ENCODE peak calls at places on chromosomes 1 and 21, in six cellular contexts. L, D, Y, P, J and A are unnamed samples.
A peak's percentile ranks its signal among the peaks of the same experiment; 100 is the strongest.

GRCh38 chr1:32199717-32200072 is 700 bp upstream of the CCDC28B start:
- DNase-seq in L (peak; percentile 26), D (no peak), Y (no peak), P (no peak), J (no peak), A (no peak)

GRCh38 chr1:174222166-174222949 is 63.0 kb downstream of the RABGAP1L start:
- DNase-seq in L (peak; percentile 82), D (no peak), Y (no peak), P (peak; percentile 76), J (no peak), A (no peak)

GRCh38 chr1:228095161-228095560 is 8.0 kb downstream of the C1orf35 start:
- DNase-seq in L (no peak), D (no peak), Y (no peak), P (no peak), J (no peak), A (no peak)

GRCh38 chr1:151165281-151165737 is 393 bp downstream of the LYSMD1 start:
- DNase-seq in L (peak; percentile 49), D (peak; percentile 66), Y (no peak), P (no peak), J (no peak), A (no peak)

GRCh38 chr1:35931424-35932157 is 686 bp downstream of the AGO3 start:
- DNase-seq in L (peak; percentile 5), D (no peak), Y (peak; percentile 32), P (no peak), J (no peak), A (no peak)

GRCh38 chr21:46184625-46185555 is 631 bp upstream of the SPATC1L start:
- DNase-seq in L (peak; percentile 75), D (peak; percentile 95), Y (peak; percentile 76), P (peak; percentile 76), J (peak; percentile 28), A (peak; percentile 80)

GRCh38 chr1:74697832-74698231 is 24.2 kb upstream of the ERICH3 start:
- DNase-seq in L (no peak), D (no peak), Y (no peak), P (no peak), J (no peak), A (no peak)

GRCh38 chr1:62452951-62453350 is 16.1 kb downstream of the USP1 start:
- DNase-seq in L (peak; percentile 56), D (no peak), Y (no peak), P (peak; percentile 58), J (no peak), A (no peak)

GRCh38 chr1:10380594-10381275 is 18.1 kb upstream of the PGD start:
- DNase-seq in L (peak; percentile 97), D (no peak), Y (no peak), P (peak; percentile 37), J (no peak), A (no peak)

GRCh38 chr1:85316324-85316723 is 39.9 kb upstream of the BCL10 start:
- DNase-seq in L (no peak), D (no peak), Y (no peak), P (no peak), J (no peak), A (no peak)

GRCh38 chr1:109331113-109331512 is 24.3 kb upstream of the MYBPHL start:
- DNase-seq in L (no peak), D (no peak), Y (no peak), P (no peak), J (no peak), A (no peak)

GRCh38 chr1:2050793-2051682 is 827 bp downstream of the PRKCZ start:
- DNase-seq in L (no peak), D (no peak), Y (no peak), P (no peak), J (no peak), A (no peak)

GRCh38 chr1:27650527-27651175 is 15.7 kb upstream of the FGR start:
- DNase-seq in L (peak; percentile 70), D (no peak), Y (no peak), P (no peak), J (no peak), A (no peak)

GRCh38 chr1:33742663-33743062 is 121.2 kb upstream of the HMGB4 start:
- DNase-seq in L (no peak), D (no peak), Y (no peak), P (no peak), J (no peak), A (no peak)

GRCh38 chr1:172443666-172444453 is at the start of gene PIGC:
- DNase-seq in L (peak; percentile 79), D (peak; percentile 72), Y (peak; percentile 79), P (peak; percentile 53), J (peak; percentile 77), A (peak; percentile 96)

GRCh38 chr1:222372221-222372620 is 175.7 kb downstream of the HHIPL2 start:
- DNase-seq in L (peak; percentile 46), D (no peak), Y (no peak), P (no peak), J (no peak), A (no peak)

GRCh38 chr1:33195560-33195959 is 13.7 kb upstream of the TRIM62 start:
- DNase-seq in L (peak; percentile 67), D (no peak), Y (no peak), P (no peak), J (no peak), A (no peak)

GRCh38 chr1:35603468-35603867 is 30.4 kb downstream of the TFAP2E start:
- DNase-seq in L (no peak), D (no peak), Y (no peak), P (no peak), J (no peak), A (no peak)

GRCh38 chr1:214862421-214862820 is 220.1 kb upstream of the KCNK2 start:
- DNase-seq in L (peak; percentile 74), D (no peak), Y (no peak), P (no peak), J (no peak), A (no peak)

GRCh38 chr1:70142120-70142519 is 63.3 kb downstream of the LRRC40 start:
- DNase-seq in L (peak; percentile 45), D (no peak), Y (no peak), P (no peak), J (no peak), A (no peak)

GRCh38 chr1:11847667-11848445 is at the start of gene NPPA:
- DNase-seq in L (peak; percentile 19), D (no peak), Y (no peak), P (no peak), J (no peak), A (no peak)

GRCh38 chr1:219066631-219067349 is 106.9 kb upstream of the LYPLAL1 start:
- DNase-seq in L (peak; percentile 59), D (no peak), Y (no peak), P (no peak), J (no peak), A (peak; percentile 64)

GRCh38 chr1:227887697-227888403 is 59.9 kb downstream of the WNT9A start:
- DNase-seq in L (no peak), D (peak; percentile 52), Y (no peak), P (no peak), J (no peak), A (no peak)